ENCODE peak calls at places on chromosomes 16 and 17, in ten cellular contexts. U is H7; W is NCI-H774; F is lower lobe of right lung; Q is activated CD4-positive, alpha-beta T cell treated with anti-CD3 and anti-CD28 coated beads, Interleukin-2, amount 50 U/mL, for 1 hour; L is GM23248; X is WERI-Rb-1; Z is IMR-90; D is memory B cell; G is HFFc6. A is an unnamed sample.

GRCh38 chr17:55897301-55897700 is 146.4 kb downstream of the PCTP start:
- DNase-seq in G (no peak), F (no peak), L (no peak), U (no peak), W (no peak), Q (no peak), D (no peak), X (no peak), Z (no peak), A (no peak)

GRCh38 chr17:81049372-81049911 is 14.5 kb downstream of the BAIAP2 start:
- DNase-seq in U (no peak), Z (no peak), D (no peak), W (no peak), X (no peak), G (no peak), Q (no peak), F (no peak), L (no peak), A (no peak)

GRCh38 chr17:29084476-29085148 is 41.7 kb downstream of the PIPOX start:
- DNase-seq in Z (peak), W (peak), Q (no peak), G (no peak), X (no peak), L (no peak), D (no peak), F (no peak), U (peak), A (no peak)

GRCh38 chr17:4492762-4493561 is 5.7 kb upstream of the SPNS2 start:
- DNase-seq in G (peak), X (no peak), U (peak), F (no peak), D (no peak), Z (peak), W (peak), Q (no peak), L (peak), A (peak)

GRCh38 chr17:41816637-41817320 is 4.0 kb downstream of the FKBP10 start:
- DNase-seq in Z (no peak), G (no peak), X (no peak), W (no peak), D (no peak), U (no peak), F (no peak), L (no peak), Q (no peak), A (no peak)

GRCh38 chr16:74874123-74874522 is 99.5 kb upstream of the FA2H start:
- DNase-seq in Z (no peak), L (no peak), G (no peak), U (no peak), X (no peak), Q (no peak), F (no peak), D (no peak), W (no peak), A (no peak)

GRCh38 chr17:38425744-38426143 is 2.5 kb upstream of the ARHGAP23 start:
- DNase-seq in G (no peak), D (no peak), X (no peak), Q (no peak), W (no peak), L (no peak), F (no peak), U (peak), Z (no peak), A (no peak)

GRCh38 chr17:60141111-60142018 is 8.4 kb upstream of the CA4 start:
- DNase-seq in Q (no peak), F (peak), W (no peak), L (peak), G (no peak), Z (peak), D (no peak), X (no peak), U (peak), A (no peak)

GRCh38 chr17:6160188-6160555 is 90.0 kb downstream of the WSCD1 start:
- DNase-seq in F (no peak), D (no peak), L (no peak), W (no peak), X (no peak), U (no peak), Q (no peak), G (no peak), Z (no peak), A (no peak)